ENCODE peak calls at places on chromosomes 4 and X, in eight cellular contexts. One of them, this sample, is unnamed.

GRCh38 chrX:69088171-69088938 is 76.9 kb downstream of the PJA1 start:
- DNase-seq in KBM-7: no peak
- DNase-seq in NCI-H510A: no peak
- DNase-seq in iPS-NIHi11: peak; percentile 38
- DNase-seq in AG10803: peak; percentile 52
- DNase-seq in cardiac fibroblast: peak; percentile 28
- DNase-seq in Caki2: no peak
- DNase-seq in epithelial cell of esophagus: no peak
- DNase-seq in this sample: no peak

GRCh38 chr4:154489558-154490260 is 1.9 kb downstream of the DCHS2 start:
- DNase-seq in AG10803: no peak
- DNase-seq in KBM-7: no peak
- DNase-seq in cardiac fibroblast: no peak
- DNase-seq in NCI-H510A: no peak
- DNase-seq in epithelial cell of esophagus: no peak
- DNase-seq in iPS-NIHi11: no peak
- DNase-seq in Caki2: no peak
- DNase-seq in this sample: no peak

GRCh38 chr4:14184265-14184664 is 556.7 kb upstream of the BOD1L1 start:
- DNase-seq in KBM-7: peak; percentile 33
- DNase-seq in AG10803: peak; percentile 81
- DNase-seq in iPS-NIHi11: no peak
- DNase-seq in Caki2: no peak
- DNase-seq in NCI-H510A: no peak
- DNase-seq in cardiac fibroblast: peak; percentile 79
- DNase-seq in epithelial cell of esophagus: no peak
- DNase-seq in this sample: no peak

GRCh38 chr4:17619416-17620105 is 5.1 kb downstream of the MED28 start:
- DNase-seq in epithelial cell of esophagus: peak; percentile 10
- DNase-seq in iPS-NIHi11: no peak
- DNase-seq in NCI-H510A: no peak
- DNase-seq in cardiac fibroblast: no peak
- DNase-seq in Caki2: no peak
- DNase-seq in AG10803: peak; percentile 24
- DNase-seq in KBM-7: no peak
- DNase-seq in this sample: no peak

GRCh38 chr4:152128356-152128755 is 367.5 kb upstream of the GATB start:
- DNase-seq in KBM-7: no peak
- DNase-seq in iPS-NIHi11: no peak
- DNase-seq in cardiac fibroblast: no peak
- DNase-seq in Caki2: no peak
- DNase-seq in AG10803: no peak
- DNase-seq in epithelial cell of esophagus: no peak
- DNase-seq in NCI-H510A: no peak
- DNase-seq in this sample: no peak

GRCh38 chr4:89788243-89789072 is 48.5 kb downstream of the SNCA start:
- DNase-seq in epithelial cell of esophagus: no peak
- DNase-seq in KBM-7: no peak
- DNase-seq in cardiac fibroblast: peak; percentile 93
- DNase-seq in NCI-H510A: peak; percentile 3
- DNase-seq in Caki2: peak; percentile 5
- DNase-seq in AG10803: peak; percentile 10
- DNase-seq in iPS-NIHi11: no peak
- DNase-seq in this sample: peak; percentile 45

GRCh38 chr4:141459020-141459419 is 177.4 kb upstream of the IL15 start:
- DNase-seq in KBM-7: no peak
- DNase-seq in epithelial cell of esophagus: peak; percentile 21
- DNase-seq in iPS-NIHi11: no peak
- DNase-seq in AG10803: no peak
- DNase-seq in cardiac fibroblast: no peak
- DNase-seq in NCI-H510A: no peak
- DNase-seq in Caki2: no peak
- DNase-seq in this sample: no peak

GRCh38 chrX:10577863-10578262 is 42.5 kb downstream of the MID1 start:
- DNase-seq in Caki2: no peak
- DNase-seq in NCI-H510A: no peak
- DNase-seq in iPS-NIHi11: no peak
- DNase-seq in AG10803: no peak
- DNase-seq in KBM-7: peak; percentile 17
- DNase-seq in epithelial cell of esophagus: peak; percentile 83
- DNase-seq in cardiac fibroblast: no peak
- DNase-seq in this sample: no peak

GRCh38 chr4:8729408-8730149 is 137.0 kb downstream of the CPZ start:
- DNase-seq in AG10803: no peak
- DNase-seq in iPS-NIHi11: no peak
- DNase-seq in NCI-H510A: no peak
- DNase-seq in KBM-7: no peak
- DNase-seq in epithelial cell of esophagus: no peak
- DNase-seq in Caki2: no peak
- DNase-seq in cardiac fibroblast: no peak
- DNase-seq in this sample: no peak

GRCh38 chrX:30865020-30865419 is 24.0 kb downstream of the TAB3 start:
- DNase-seq in Caki2: peak; percentile 30
- DNase-seq in NCI-H510A: no peak
- DNase-seq in cardiac fibroblast: peak; percentile 3
- DNase-seq in KBM-7: peak; percentile 14
- DNase-seq in AG10803: no peak
- DNase-seq in iPS-NIHi11: peak; percentile 23
- DNase-seq in epithelial cell of esophagus: peak; percentile 48
- DNase-seq in this sample: no peak

GRCh38 chr4:140427104-140427918 is at the start of gene CLGN:
- DNase-seq in epithelial cell of esophagus: peak; percentile 47
- DNase-seq in cardiac fibroblast: peak; percentile 44
- DNase-seq in Caki2: peak; percentile 82
- DNase-seq in KBM-7: peak; percentile 88
- DNase-seq in iPS-NIHi11: peak; percentile 93
- DNase-seq in NCI-H510A: peak; percentile 48
- DNase-seq in AG10803: peak; percentile 38
- DNase-seq in this sample: peak; percentile 67

GRCh38 chr4:86558799-86559198 is 35.3 kb upstream of the PTPN13 start:
- DNase-seq in KBM-7: no peak
- DNase-seq in epithelial cell of esophagus: peak; percentile 93
- DNase-seq in AG10803: no peak
- DNase-seq in cardiac fibroblast: no peak
- DNase-seq in Caki2: no peak
- DNase-seq in NCI-H510A: no peak
- DNase-seq in iPS-NIHi11: no peak
- DNase-seq in this sample: peak; percentile 42

GRCh38 chr4:144353240-144353639 is 212.7 kb upstream of the GYPA start:
- DNase-seq in iPS-NIHi11: no peak
- DNase-seq in NCI-H510A: no peak
- DNase-seq in epithelial cell of esophagus: peak; percentile 42
- DNase-seq in KBM-7: no peak
- DNase-seq in AG10803: no peak
- DNase-seq in Caki2: no peak
- DNase-seq in cardiac fibroblast: no peak
- DNase-seq in this sample: no peak

GRCh38 chr4:103773691-103774231 is 54.0 kb upstream of the TACR3 start:
- DNase-seq in cardiac fibroblast: no peak
- DNase-seq in NCI-H510A: no peak
- DNase-seq in Caki2: no peak
- DNase-seq in KBM-7: no peak
- DNase-seq in iPS-NIHi11: peak; percentile 14
- DNase-seq in AG10803: no peak
- DNase-seq in epithelial cell of esophagus: peak; percentile 8
- DNase-seq in this sample: no peak

GRCh38 chrX:41085883-41086626 is 810 bp downstream of the USP9X start:
- DNase-seq in AG10803: peak; percentile 30
- DNase-seq in epithelial cell of esophagus: peak; percentile 50
- DNase-seq in KBM-7: peak; percentile 79
- DNase-seq in NCI-H510A: no peak
- DNase-seq in Caki2: peak; percentile 67
- DNase-seq in cardiac fibroblast: peak; percentile 48
- DNase-seq in iPS-NIHi11: peak; percentile 30
- DNase-seq in this sample: no peak

GRCh38 chr4:183503497-183504063 is 1.3 kb upstream of the ING2 start:
- DNase-seq in KBM-7: no peak
- DNase-seq in Caki2: no peak
- DNase-seq in iPS-NIHi11: no peak
- DNase-seq in NCI-H510A: no peak
- DNase-seq in AG10803: no peak
- DNase-seq in epithelial cell of esophagus: peak; percentile 19
- DNase-seq in cardiac fibroblast: no peak
- DNase-seq in this sample: no peak

GRCh38 chrX:131046596-131046995 is 11.6 kb upstream of the ARHGAP36 start:
- DNase-seq in KBM-7: no peak
- DNase-seq in Caki2: no peak
- DNase-seq in AG10803: no peak
- DNase-seq in epithelial cell of esophagus: no peak
- DNase-seq in NCI-H510A: no peak
- DNase-seq in iPS-NIHi11: no peak
- DNase-seq in cardiac fibroblast: no peak
- DNase-seq in this sample: no peak

GRCh38 chrX:131288738-131289511 is at the start of gene IGSF1:
- DNase-seq in Caki2: peak; percentile 2
- DNase-seq in cardiac fibroblast: peak; percentile 0
- DNase-seq in AG10803: peak; percentile 3
- DNase-seq in NCI-H510A: no peak
- DNase-seq in KBM-7: no peak
- DNase-seq in iPS-NIHi11: peak; percentile 72
- DNase-seq in epithelial cell of esophagus: peak; percentile 0
- DNase-seq in this sample: no peak

GRCh38 chr4:24244663-24245519 is 339.5 kb downstream of the DHX15 start:
- DNase-seq in KBM-7: no peak
- DNase-seq in Caki2: no peak
- DNase-seq in iPS-NIHi11: no peak
- DNase-seq in cardiac fibroblast: peak; percentile 23
- DNase-seq in epithelial cell of esophagus: no peak
- DNase-seq in AG10803: peak; percentile 6
- DNase-seq in NCI-H510A: no peak
- DNase-seq in this sample: no peak

GRCh38 chr4:182770259-182770968 is 146.8 kb downstream of the DCTD start:
- DNase-seq in KBM-7: no peak
- DNase-seq in iPS-NIHi11: peak; percentile 15
- DNase-seq in cardiac fibroblast: no peak
- DNase-seq in AG10803: no peak
- DNase-seq in epithelial cell of esophagus: no peak
- DNase-seq in Caki2: no peak
- DNase-seq in NCI-H510A: peak; percentile 21
- DNase-seq in this sample: no peak

GRCh38 chr4:138259296-138259695 is 17.1 kb upstream of the SLC7A11 start:
- DNase-seq in NCI-H510A: no peak
- DNase-seq in cardiac fibroblast: no peak
- DNase-seq in AG10803: peak; percentile 74
- DNase-seq in KBM-7: no peak
- DNase-seq in epithelial cell of esophagus: peak; percentile 86
- DNase-seq in iPS-NIHi11: no peak
- DNase-seq in Caki2: no peak
- DNase-seq in this sample: no peak

GRCh38 chr4:127870688-127871087 is 10.0 kb upstream of the PLK4 start:
- DNase-seq in cardiac fibroblast: peak; percentile 88
- DNase-seq in AG10803: peak; percentile 80
- DNase-seq in iPS-NIHi11: no peak
- DNase-seq in KBM-7: no peak
- DNase-seq in NCI-H510A: no peak
- DNase-seq in epithelial cell of esophagus: peak; percentile 81
- DNase-seq in Caki2: no peak
- DNase-seq in this sample: no peak

GRCh38 chrX:154382483-154383069 is 3.5 kb downstream of the EMD start:
- DNase-seq in AG10803: no peak
- DNase-seq in KBM-7: no peak
- DNase-seq in iPS-NIHi11: no peak
- DNase-seq in epithelial cell of esophagus: peak; percentile 48
- DNase-seq in Caki2: no peak
- DNase-seq in cardiac fibroblast: no peak
- DNase-seq in NCI-H510A: no peak
- DNase-seq in this sample: no peak

GRCh38 chrX:3134316-3134715 is 93.0 kb downstream of the ARSF start:
- DNase-seq in Caki2: no peak
- DNase-seq in AG10803: peak; percentile 49
- DNase-seq in NCI-H510A: no peak
- DNase-seq in epithelial cell of esophagus: no peak
- DNase-seq in cardiac fibroblast: no peak
- DNase-seq in iPS-NIHi11: no peak
- DNase-seq in KBM-7: no peak
- DNase-seq in this sample: no peak

GRCh38 chrX:153065389-153065788 is 6.9 kb upstream of the PNMA6A start:
- DNase-seq in cardiac fibroblast: no peak
- DNase-seq in epithelial cell of esophagus: no peak
- DNase-seq in KBM-7: no peak
- DNase-seq in iPS-NIHi11: no peak
- DNase-seq in NCI-H510A: no peak
- DNase-seq in Caki2: no peak
- DNase-seq in AG10803: no peak
- DNase-seq in this sample: no peak

GRCh38 chr4:118356731-118357130 is 3.9 kb upstream of the PRSS12 start:
- DNase-seq in cardiac fibroblast: no peak
- DNase-seq in epithelial cell of esophagus: peak; percentile 80
- DNase-seq in KBM-7: no peak
- DNase-seq in AG10803: peak; percentile 45
- DNase-seq in iPS-NIHi11: no peak
- DNase-seq in Caki2: no peak
- DNase-seq in NCI-H510A: no peak
- DNase-seq in this sample: no peak

GRCh38 chrX:118497180-118497814 is 1.7 kb downstream of the DOCK11 start:
- DNase-seq in Caki2: no peak
- DNase-seq in epithelial cell of esophagus: no peak
- DNase-seq in iPS-NIHi11: no peak
- DNase-seq in NCI-H510A: no peak
- DNase-seq in AG10803: no peak
- DNase-seq in cardiac fibroblast: no peak
- DNase-seq in KBM-7: peak; percentile 60
- DNase-seq in this sample: no peak

GRCh38 chrX:22246620-22247019 is 26.1 kb upstream of the CBLL2 start:
- DNase-seq in cardiac fibroblast: no peak
- DNase-seq in iPS-NIHi11: no peak
- DNase-seq in Caki2: peak; percentile 58
- DNase-seq in epithelial cell of esophagus: peak; percentile 89
- DNase-seq in KBM-7: no peak
- DNase-seq in AG10803: peak; percentile 52
- DNase-seq in NCI-H510A: no peak
- DNase-seq in this sample: no peak

GRCh38 chr4:122783301-122784215 is 43.1 kb upstream of the FGF2 start:
- DNase-seq in iPS-NIHi11: peak; percentile 84
- DNase-seq in cardiac fibroblast: peak; percentile 94
- DNase-seq in KBM-7: no peak
- DNase-seq in epithelial cell of esophagus: peak; percentile 85
- DNase-seq in AG10803: peak; percentile 99
- DNase-seq in NCI-H510A: no peak
- DNase-seq in Caki2: peak; percentile 88
- DNase-seq in this sample: no peak

GRCh38 chr4:35102111-35102510 is 1142.2 kb downstream of the ARAP2 start:
- DNase-seq in iPS-NIHi11: no peak
- DNase-seq in Caki2: no peak
- DNase-seq in NCI-H510A: no peak
- DNase-seq in KBM-7: no peak
- DNase-seq in cardiac fibroblast: no peak
- DNase-seq in epithelial cell of esophagus: no peak
- DNase-seq in AG10803: no peak
- DNase-seq in this sample: no peak

GRCh38 chr4:147547314-147548056 is 66.6 kb downstream of the EDNRA start:
- DNase-seq in KBM-7: no peak
- DNase-seq in NCI-H510A: no peak
- DNase-seq in epithelial cell of esophagus: peak; percentile 56
- DNase-seq in iPS-NIHi11: no peak
- DNase-seq in AG10803: peak; percentile 59
- DNase-seq in Caki2: no peak
- DNase-seq in cardiac fibroblast: peak; percentile 46
- DNase-seq in this sample: no peak

GRCh38 chr4:19756661-19757060 is 495.0 kb upstream of the SLIT2 start:
- DNase-seq in cardiac fibroblast: peak; percentile 13
- DNase-seq in NCI-H510A: no peak
- DNase-seq in epithelial cell of esophagus: peak; percentile 21
- DNase-seq in iPS-NIHi11: no peak
- DNase-seq in KBM-7: no peak
- DNase-seq in Caki2: no peak
- DNase-seq in AG10803: no peak
- DNase-seq in this sample: no peak

GRCh38 chrX:18160369-18160768 is 60.3 kb downstream of the BEND2 start:
- DNase-seq in iPS-NIHi11: no peak
- DNase-seq in KBM-7: no peak
- DNase-seq in cardiac fibroblast: no peak
- DNase-seq in NCI-H510A: no peak
- DNase-seq in AG10803: no peak
- DNase-seq in epithelial cell of esophagus: no peak
- DNase-seq in Caki2: no peak
- DNase-seq in this sample: no peak

GRCh38 chrX:101749436-101749835 is 89.8 kb upstream of the ARMCX2 start:
- DNase-seq in KBM-7: no peak
- DNase-seq in cardiac fibroblast: no peak
- DNase-seq in AG10803: peak; percentile 0
- DNase-seq in NCI-H510A: no peak
- DNase-seq in Caki2: peak; percentile 2
- DNase-seq in iPS-NIHi11: no peak
- DNase-seq in epithelial cell of esophagus: no peak
- DNase-seq in this sample: no peak